ENCODE peak calls at places on chromosomes 6 and 20, in seven cellular contexts. One of them, this sample, is unnamed. For H3K4me1, the result is how much of the 10 kb centered on the place peaks cover.

GRCh38 chr6:27091661-27092315 is 155.7 kb upstream of the PRSS16 start:
- DNase-seq in trophoblast cell: peak
- DNase-seq in H9: peak
- DNase-seq in IMR-90: peak
- DNase-seq in neuronal stem cell: peak
- DNase-seq in mesenchymal stem cell: peak
- DNase-seq in H1: peak
- DNase-seq in this sample: peak

GRCh38 chr6:142758257-142759025 is 186.5 kb downstream of the HIVEP2 start:
- DNase-seq in trophoblast cell: no peak
- DNase-seq in H9: no peak
- DNase-seq in IMR-90: no peak
- DNase-seq in neuronal stem cell: no peak
- DNase-seq in mesenchymal stem cell: no peak
- DNase-seq in H1: no peak
- DNase-seq in this sample: no peak

GRCh38 chr6:115969930-115970273 is 90.8 kb downstream of the FRK start:
- DNase-seq in trophoblast cell: no peak
- DNase-seq in H9: no peak
- DNase-seq in IMR-90: peak
- DNase-seq in neuronal stem cell: no peak
- DNase-seq in mesenchymal stem cell: peak
- DNase-seq in H1: no peak
- DNase-seq in this sample: no peak

GRCh38 chr6:14059791-14060436 is 57.7 kb upstream of the CD83 start:
- DNase-seq in trophoblast cell: no peak
- DNase-seq in H9: no peak
- DNase-seq in IMR-90: no peak
- DNase-seq in neuronal stem cell: no peak
- DNase-seq in mesenchymal stem cell: no peak
- DNase-seq in H1: no peak
- DNase-seq in this sample: no peak

GRCh38 chr6:113147544-113147943 is 709.6 kb upstream of the MARCKS start:
- DNase-seq in trophoblast cell: no peak
- DNase-seq in H9: no peak
- DNase-seq in IMR-90: peak
- DNase-seq in neuronal stem cell: no peak
- DNase-seq in mesenchymal stem cell: no peak
- DNase-seq in H1: no peak
- DNase-seq in this sample: no peak

GRCh38 chr20:37864275-37864674 is 38.7 kb upstream of the VSTM2L start:
- DNase-seq in trophoblast cell: no peak
- DNase-seq in H9: no peak
- DNase-seq in IMR-90: no peak
- DNase-seq in neuronal stem cell: no peak
- DNase-seq in mesenchymal stem cell: no peak
- DNase-seq in H1: no peak
- DNase-seq in this sample: no peak

GRCh38 chr6:144405173-144405572 is 120.0 kb downstream of the UTRN start:
- DNase-seq in trophoblast cell: no peak
- DNase-seq in H9: no peak
- DNase-seq in IMR-90: peak
- DNase-seq in neuronal stem cell: no peak
- DNase-seq in mesenchymal stem cell: peak
- DNase-seq in H1: no peak
- DNase-seq in this sample: no peak

GRCh38 chr6:169568314-169569087 is 133.3 kb downstream of the WDR27 start:
- DNase-seq in trophoblast cell: no peak
- DNase-seq in H9: no peak
- DNase-seq in IMR-90: no peak
- DNase-seq in neuronal stem cell: no peak
- DNase-seq in mesenchymal stem cell: no peak
- DNase-seq in H1: no peak
- DNase-seq in this sample: no peak

GRCh38 chr6:38155576-38156204 is 336.2 kb downstream of the ZFAND3 start:
- DNase-seq in trophoblast cell: no peak
- DNase-seq in H9: no peak
- DNase-seq in IMR-90: peak
- DNase-seq in neuronal stem cell: no peak
- DNase-seq in mesenchymal stem cell: peak
- DNase-seq in H1: no peak
- DNase-seq in this sample: no peak

GRCh38 chr6:157981395-157982296 is at the start of gene SYNJ2:
- DNase-seq in trophoblast cell: peak
- DNase-seq in H9: peak
- DNase-seq in IMR-90: peak
- DNase-seq in neuronal stem cell: peak
- DNase-seq in mesenchymal stem cell: peak
- DNase-seq in H1: peak
- DNase-seq in this sample: peak

GRCh38 chr20:24136659-24137246 is 148.2 kb upstream of the GGTLC1 start:
- DNase-seq in trophoblast cell: no peak
- DNase-seq in H9: no peak
- DNase-seq in IMR-90: no peak
- DNase-seq in neuronal stem cell: no peak
- DNase-seq in mesenchymal stem cell: no peak
- DNase-seq in H1: no peak
- DNase-seq in this sample: no peak

GRCh38 chr6:105993769-105994521 is 92.2 kb upstream of the PRDM1 start:
- DNase-seq in trophoblast cell: peak
- DNase-seq in H9: no peak
- DNase-seq in IMR-90: peak
- DNase-seq in neuronal stem cell: peak
- DNase-seq in mesenchymal stem cell: peak
- DNase-seq in H1: no peak
- DNase-seq in this sample: peak

GRCh38 chr6:109795994-109796555 is 105.0 kb downstream of the FIG4 start:
- DNase-seq in trophoblast cell: no peak
- DNase-seq in H9: no peak
- DNase-seq in IMR-90: peak
- DNase-seq in neuronal stem cell: no peak
- DNase-seq in mesenchymal stem cell: peak
- DNase-seq in H1: no peak
- DNase-seq in this sample: peak

GRCh38 chr6:136726837-136727557 is 65.3 kb downstream of the MAP3K5 start:
- DNase-seq in trophoblast cell: no peak
- DNase-seq in H9: no peak
- DNase-seq in IMR-90: no peak
- DNase-seq in neuronal stem cell: no peak
- DNase-seq in mesenchymal stem cell: no peak
- DNase-seq in H1: no peak
- DNase-seq in this sample: no peak

GRCh38 chr6:42135161-42135560 is 7.3 kb downstream of the C6orf132 start:
- DNase-seq in trophoblast cell: no peak
- DNase-seq in H9: no peak
- DNase-seq in IMR-90: no peak
- DNase-seq in neuronal stem cell: no peak
- DNase-seq in mesenchymal stem cell: no peak
- DNase-seq in H1: no peak
- DNase-seq in this sample: no peak

GRCh38 chr6:42135722-42136121 is 6.7 kb downstream of the C6orf132 start:
- DNase-seq in trophoblast cell: peak
- DNase-seq in H9: no peak
- DNase-seq in IMR-90: no peak
- DNase-seq in neuronal stem cell: no peak
- DNase-seq in mesenchymal stem cell: no peak
- DNase-seq in H1: no peak
- DNase-seq in this sample: peak

GRCh38 chr6:42138190-42138589 is 4.2 kb downstream of the C6orf132 start:
- DNase-seq in trophoblast cell: no peak
- DNase-seq in H9: no peak
- DNase-seq in IMR-90: no peak
- DNase-seq in neuronal stem cell: no peak
- DNase-seq in mesenchymal stem cell: no peak
- DNase-seq in H1: no peak
- DNase-seq in this sample: no peak

GRCh38 chr6:42137192-42137753 is 5.1 kb downstream of the C6orf132 start:
- DNase-seq in trophoblast cell: peak
- DNase-seq in H9: peak
- DNase-seq in IMR-90: no peak
- DNase-seq in neuronal stem cell: no peak
- DNase-seq in mesenchymal stem cell: no peak
- DNase-seq in H1: no peak
- DNase-seq in this sample: peak

DNA sequence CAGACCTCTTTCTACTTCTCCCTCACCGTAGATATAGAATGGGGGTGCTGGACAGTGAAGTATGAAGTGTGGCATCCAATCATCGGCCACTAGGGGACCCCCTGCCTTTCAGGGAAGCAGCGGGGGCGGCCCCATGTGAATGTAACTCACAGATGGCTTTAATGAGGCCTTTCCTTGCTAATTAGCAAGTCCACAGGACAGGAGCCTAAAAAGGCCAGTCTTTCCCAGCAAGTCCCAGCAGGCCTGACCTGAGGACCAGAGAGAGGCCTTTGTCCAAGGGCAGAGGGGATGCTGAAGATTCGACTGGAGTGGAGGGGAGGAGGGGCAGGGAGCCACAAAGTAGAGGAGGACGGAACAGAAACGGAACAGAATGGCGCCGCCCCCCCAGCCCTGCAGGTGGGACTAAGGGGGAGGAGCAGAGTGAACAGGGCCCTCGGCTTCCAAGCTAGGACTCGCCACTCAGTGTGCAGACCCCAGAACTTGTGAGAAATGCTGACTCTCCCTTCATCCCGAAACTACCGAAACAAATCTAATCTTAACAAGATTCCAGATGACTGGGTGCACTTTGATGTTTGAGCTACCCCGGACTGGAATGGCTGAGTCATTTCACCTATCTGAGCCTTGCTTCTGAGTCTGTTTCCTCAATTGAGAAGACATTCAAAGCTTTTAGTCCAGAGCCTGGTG is 5.8 kb downstream of the C6orf132 start:
- DNase-seq in trophoblast cell: peak
- DNase-seq in H9: peak
- DNase-seq in IMR-90: peak
- DNase-seq in neuronal stem cell: peak
- DNase-seq in mesenchymal stem cell: peak
- DNase-seq in H1: peak
- DNase-seq in this sample: peak
- H3K4me1 ChIP-seq in trophoblast cell: under half
- H3K4me1 ChIP-seq in H9: under half
- H3K4me1 ChIP-seq in IMR-90: under half
- H3K4me1 ChIP-seq in neuronal stem cell: under half
- H3K4me1 ChIP-seq in mesenchymal stem cell: under half
- H3K4me1 ChIP-seq in H1: under half
- H3K4me1 ChIP-seq in this sample: under half

GRCh38 chr20:47665221-47665991 is 119.9 kb downstream of the SULF2 start:
- DNase-seq in trophoblast cell: peak
- DNase-seq in H9: no peak
- DNase-seq in IMR-90: no peak
- DNase-seq in neuronal stem cell: no peak
- DNase-seq in mesenchymal stem cell: no peak
- DNase-seq in H1: no peak
- DNase-seq in this sample: no peak
- H3K4ac ChIP-seq in trophoblast cell: peak
- H3K4ac ChIP-seq in H9: no peak
- H3K4ac ChIP-seq in IMR-90: no peak
- H3K4ac ChIP-seq in neuronal stem cell: peak
- H3K4ac ChIP-seq in mesenchymal stem cell: no peak
- H3K4ac ChIP-seq in H1: no peak
- H3K4ac ChIP-seq in this sample: no peak

GRCh38 chr6:33019358-33019757 is 10.0 kb upstream of the HLA-DOA start:
- DNase-seq in trophoblast cell: no peak
- DNase-seq in H9: no peak
- DNase-seq in IMR-90: no peak
- DNase-seq in neuronal stem cell: no peak
- DNase-seq in mesenchymal stem cell: no peak
- DNase-seq in H1: no peak
- DNase-seq in this sample: no peak
- H3K4me1 ChIP-seq in trophoblast cell: under half
- H3K4me1 ChIP-seq in H9: under half
- H3K4me1 ChIP-seq in IMR-90: under half
- H3K4me1 ChIP-seq in neuronal stem cell: under half
- H3K4me1 ChIP-seq in mesenchymal stem cell: under half
- H3K4me1 ChIP-seq in H1: under half
- H3K4me1 ChIP-seq in this sample: under half

DNA sequence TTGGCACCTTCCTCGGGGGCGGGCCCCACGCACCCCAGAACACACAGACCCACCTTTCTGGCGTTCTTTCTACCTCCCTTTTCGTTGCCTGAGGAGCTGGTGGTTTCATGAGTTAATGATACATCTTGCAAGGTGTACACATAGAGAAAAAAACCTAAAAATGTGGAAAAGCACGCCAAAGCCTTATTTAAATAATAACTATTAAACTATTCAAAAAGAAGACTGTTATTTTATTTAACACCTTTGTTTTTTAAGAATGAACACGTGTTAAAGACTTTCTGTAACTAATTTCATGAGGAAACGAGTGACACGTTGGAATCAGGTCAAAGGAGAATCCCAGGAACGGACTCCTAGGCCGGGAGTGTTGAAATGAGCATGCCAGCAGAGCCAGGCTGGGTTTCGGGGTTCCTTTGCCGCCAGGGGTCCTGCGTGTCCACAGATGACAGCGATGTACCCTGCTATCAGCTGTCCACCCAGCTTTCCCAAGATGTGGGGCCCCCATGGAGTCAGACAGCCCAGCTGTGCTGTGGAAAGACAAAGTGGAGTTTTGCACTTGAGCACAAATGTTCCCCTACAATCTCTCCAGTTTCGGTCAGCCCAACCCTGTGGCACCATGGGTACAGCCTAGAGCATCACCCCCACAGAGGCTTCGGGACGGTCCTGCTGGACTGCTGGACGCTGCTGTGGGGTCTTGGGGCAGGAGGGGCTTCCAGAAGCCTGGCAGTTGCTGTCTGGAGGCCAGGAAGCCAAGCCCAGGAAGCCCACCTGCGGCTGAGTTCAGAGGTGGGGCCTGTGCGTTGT is 16.1 kb downstream of the SLC17A9 start:
- DNase-seq in trophoblast cell: no peak
- DNase-seq in H9: no peak
- DNase-seq in IMR-90: no peak
- DNase-seq in neuronal stem cell: no peak
- DNase-seq in mesenchymal stem cell: no peak
- DNase-seq in H1: no peak
- DNase-seq in this sample: no peak
- H3K4ac ChIP-seq in trophoblast cell: no peak
- H3K4ac ChIP-seq in H9: no peak
- H3K4ac ChIP-seq in IMR-90: no peak
- H3K4ac ChIP-seq in neuronal stem cell: no peak
- H3K4ac ChIP-seq in mesenchymal stem cell: no peak
- H3K4ac ChIP-seq in H1: no peak
- H3K4ac ChIP-seq in this sample: no peak

GRCh38 chr20:62552613-62553012 is 76.8 kb upstream of the GATA5 start:
- DNase-seq in trophoblast cell: no peak
- DNase-seq in H9: no peak
- DNase-seq in IMR-90: no peak
- DNase-seq in neuronal stem cell: no peak
- DNase-seq in mesenchymal stem cell: no peak
- DNase-seq in H1: no peak
- DNase-seq in this sample: no peak
- H3K4me1 ChIP-seq in trophoblast cell: under half
- H3K4me1 ChIP-seq in H9: under half
- H3K4me1 ChIP-seq in IMR-90: under half
- H3K4me1 ChIP-seq in neuronal stem cell: under half
- H3K4me1 ChIP-seq in mesenchymal stem cell: under half
- H3K4me1 ChIP-seq in H1: under half
- H3K4me1 ChIP-seq in this sample: under half

DNA sequence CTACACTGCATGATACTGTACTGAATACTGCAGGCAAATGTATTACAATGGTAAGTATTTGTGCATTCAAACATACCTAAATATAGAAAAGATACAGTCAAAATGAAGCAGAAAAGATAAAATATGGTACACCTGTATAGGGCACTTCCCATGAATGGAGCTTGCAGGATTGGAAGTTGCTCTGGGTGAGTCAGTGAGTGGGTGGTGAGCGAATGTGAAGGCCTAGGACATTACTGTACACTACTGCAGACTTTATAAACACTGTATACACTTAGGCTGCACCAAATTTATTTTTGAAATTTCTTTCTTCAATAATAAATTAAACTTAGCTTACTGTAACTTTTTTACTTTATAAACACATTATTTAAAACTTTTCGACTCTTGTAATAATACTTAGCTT is 213.1 kb downstream of the ATXN1 start:
- DNase-seq in trophoblast cell: no peak
- DNase-seq in H9: no peak
- DNase-seq in IMR-90: peak
- DNase-seq in neuronal stem cell: no peak
- DNase-seq in mesenchymal stem cell: no peak
- DNase-seq in H1: no peak
- DNase-seq in this sample: no peak
- H3K4ac ChIP-seq in trophoblast cell: no peak
- H3K4ac ChIP-seq in H9: no peak
- H3K4ac ChIP-seq in IMR-90: no peak
- H3K4ac ChIP-seq in neuronal stem cell: no peak
- H3K4ac ChIP-seq in mesenchymal stem cell: no peak
- H3K4ac ChIP-seq in H1: no peak
- H3K4ac ChIP-seq in this sample: no peak

This sample was measured in mesendoderm.